ENCODE peak calls at places on chromosomes 2 and 18, in ten cellular contexts. One of them, this sample, is unnamed.

GRCh38 chr2:46029332-46029811 is 267.8 kb upstream of the EPAS1 start:
- DNase-seq in sigmoid colon: no peak
- DNase-seq in IMR-90: peak; percentile 91
- DNase-seq in ovary: no peak
- DNase-seq in suprapubic skin: no peak
- DNase-seq in heart left ventricle: peak; percentile 65
- DNase-seq in transverse colon: no peak
- DNase-seq in endothelial cell of umbilical vein: peak; percentile 96
- DNase-seq in breast epithelium: no peak
- DNase-seq in HCT116: no peak
- DNase-seq in this sample: no peak

GRCh38 chr18:29838556-29838955 is 1204.0 kb downstream of the DSC3 start:
- DNase-seq in sigmoid colon: no peak
- DNase-seq in IMR-90: no peak
- DNase-seq in ovary: no peak
- DNase-seq in suprapubic skin: no peak
- DNase-seq in heart left ventricle: no peak
- DNase-seq in transverse colon: no peak
- DNase-seq in endothelial cell of umbilical vein: no peak
- DNase-seq in breast epithelium: no peak
- DNase-seq in HCT116: no peak
- DNase-seq in this sample: no peak

GRCh38 chr2:150486539-150487484 is 655 bp downstream of the RND3 start:
- DNase-seq in sigmoid colon: peak; percentile 80
- DNase-seq in IMR-90: peak; percentile 24
- DNase-seq in ovary: peak; percentile 40
- DNase-seq in suprapubic skin: peak; percentile 70
- DNase-seq in heart left ventricle: peak; percentile 55
- DNase-seq in transverse colon: peak; percentile 54
- DNase-seq in endothelial cell of umbilical vein: peak; percentile 43
- DNase-seq in breast epithelium: peak; percentile 47
- DNase-seq in HCT116: no peak
- DNase-seq in this sample: peak; percentile 87

GRCh38 chr2:98465456-98466201 is 21.0 kb downstream of the INPP4A start:
- DNase-seq in sigmoid colon: peak; percentile 81
- DNase-seq in IMR-90: peak; percentile 42
- DNase-seq in ovary: peak; percentile 52
- DNase-seq in suprapubic skin: no peak
- DNase-seq in heart left ventricle: peak; percentile 84
- DNase-seq in transverse colon: peak; percentile 90
- DNase-seq in endothelial cell of umbilical vein: peak; percentile 92
- DNase-seq in breast epithelium: peak; percentile 45
- DNase-seq in HCT116: no peak
- DNase-seq in this sample: peak; percentile 91

GRCh38 chr18:51614033-51614432 is 416.6 kb upstream of the MEX3C start:
- DNase-seq in sigmoid colon: no peak
- DNase-seq in IMR-90: no peak
- DNase-seq in ovary: no peak
- DNase-seq in suprapubic skin: no peak
- DNase-seq in heart left ventricle: no peak
- DNase-seq in transverse colon: no peak
- DNase-seq in endothelial cell of umbilical vein: no peak
- DNase-seq in breast epithelium: peak; percentile 24
- DNase-seq in HCT116: no peak
- DNase-seq in this sample: no peak

GRCh38 chr2:230582851-230583283 is 129.8 kb upstream of the CAB39 start:
- DNase-seq in sigmoid colon: no peak
- DNase-seq in IMR-90: peak; percentile 21
- DNase-seq in ovary: no peak
- DNase-seq in suprapubic skin: no peak
- DNase-seq in heart left ventricle: no peak
- DNase-seq in transverse colon: no peak
- DNase-seq in endothelial cell of umbilical vein: peak; percentile 37
- DNase-seq in breast epithelium: no peak
- DNase-seq in HCT116: no peak
- DNase-seq in this sample: no peak

GRCh38 chr18:30486856-30487255 is 555.7 kb downstream of the DSC3 start:
- DNase-seq in sigmoid colon: no peak
- DNase-seq in IMR-90: no peak
- DNase-seq in ovary: no peak
- DNase-seq in suprapubic skin: no peak
- DNase-seq in heart left ventricle: no peak
- DNase-seq in transverse colon: no peak
- DNase-seq in endothelial cell of umbilical vein: no peak
- DNase-seq in breast epithelium: no peak
- DNase-seq in HCT116: no peak
- DNase-seq in this sample: no peak

GRCh38 chr2:45368792-45369191 is 242.3 kb downstream of the SRBD1 start:
- DNase-seq in sigmoid colon: no peak
- DNase-seq in IMR-90: no peak
- DNase-seq in ovary: no peak
- DNase-seq in suprapubic skin: no peak
- DNase-seq in heart left ventricle: no peak
- DNase-seq in transverse colon: no peak
- DNase-seq in endothelial cell of umbilical vein: no peak
- DNase-seq in breast epithelium: no peak
- DNase-seq in HCT116: no peak
- DNase-seq in this sample: no peak

GRCh38 chr2:240178564-240178963 is 38.1 kb upstream of the OTOS start:
- DNase-seq in sigmoid colon: peak; percentile 19
- DNase-seq in IMR-90: no peak
- DNase-seq in ovary: no peak
- DNase-seq in suprapubic skin: no peak
- DNase-seq in heart left ventricle: no peak
- DNase-seq in transverse colon: no peak
- DNase-seq in endothelial cell of umbilical vein: no peak
- DNase-seq in breast epithelium: no peak
- DNase-seq in HCT116: no peak
- DNase-seq in this sample: no peak

GRCh38 chr2:206353685-206354084 is 79.2 kb downstream of the ZDBF2 start:
- DNase-seq in sigmoid colon: no peak
- DNase-seq in IMR-90: no peak
- DNase-seq in ovary: no peak
- DNase-seq in suprapubic skin: no peak
- DNase-seq in heart left ventricle: no peak
- DNase-seq in transverse colon: no peak
- DNase-seq in endothelial cell of umbilical vein: no peak
- DNase-seq in breast epithelium: no peak
- DNase-seq in HCT116: peak; percentile 8
- DNase-seq in this sample: no peak

GRCh38 chr2:234952270-234953115 is 676 bp downstream of the SH3BP4 start:
- DNase-seq in sigmoid colon: peak; percentile 63
- DNase-seq in IMR-90: no peak
- DNase-seq in ovary: peak; percentile 58
- DNase-seq in suprapubic skin: no peak
- DNase-seq in heart left ventricle: no peak
- DNase-seq in transverse colon: peak; percentile 39
- DNase-seq in endothelial cell of umbilical vein: peak; percentile 21
- DNase-seq in breast epithelium: no peak
- DNase-seq in HCT116: no peak
- DNase-seq in this sample: peak; percentile 86
- TF ChIP-seq POLR2A in sigmoid colon: no peak
- TF ChIP-seq POLR2A in IMR-90: no peak
- TF ChIP-seq POLR2A in ovary: no peak
- TF ChIP-seq POLR2A in suprapubic skin: no peak
- TF ChIP-seq POLR2A in heart left ventricle: no peak
- TF ChIP-seq POLR2A in transverse colon: no peak
- TF ChIP-seq POLR2A in endothelial cell of umbilical vein: no peak
- TF ChIP-seq POLR2A in breast epithelium: no peak
- TF ChIP-seq POLR2A in HCT116: no peak
- TF ChIP-seq POLR2A in this sample: no peak

DNA sequence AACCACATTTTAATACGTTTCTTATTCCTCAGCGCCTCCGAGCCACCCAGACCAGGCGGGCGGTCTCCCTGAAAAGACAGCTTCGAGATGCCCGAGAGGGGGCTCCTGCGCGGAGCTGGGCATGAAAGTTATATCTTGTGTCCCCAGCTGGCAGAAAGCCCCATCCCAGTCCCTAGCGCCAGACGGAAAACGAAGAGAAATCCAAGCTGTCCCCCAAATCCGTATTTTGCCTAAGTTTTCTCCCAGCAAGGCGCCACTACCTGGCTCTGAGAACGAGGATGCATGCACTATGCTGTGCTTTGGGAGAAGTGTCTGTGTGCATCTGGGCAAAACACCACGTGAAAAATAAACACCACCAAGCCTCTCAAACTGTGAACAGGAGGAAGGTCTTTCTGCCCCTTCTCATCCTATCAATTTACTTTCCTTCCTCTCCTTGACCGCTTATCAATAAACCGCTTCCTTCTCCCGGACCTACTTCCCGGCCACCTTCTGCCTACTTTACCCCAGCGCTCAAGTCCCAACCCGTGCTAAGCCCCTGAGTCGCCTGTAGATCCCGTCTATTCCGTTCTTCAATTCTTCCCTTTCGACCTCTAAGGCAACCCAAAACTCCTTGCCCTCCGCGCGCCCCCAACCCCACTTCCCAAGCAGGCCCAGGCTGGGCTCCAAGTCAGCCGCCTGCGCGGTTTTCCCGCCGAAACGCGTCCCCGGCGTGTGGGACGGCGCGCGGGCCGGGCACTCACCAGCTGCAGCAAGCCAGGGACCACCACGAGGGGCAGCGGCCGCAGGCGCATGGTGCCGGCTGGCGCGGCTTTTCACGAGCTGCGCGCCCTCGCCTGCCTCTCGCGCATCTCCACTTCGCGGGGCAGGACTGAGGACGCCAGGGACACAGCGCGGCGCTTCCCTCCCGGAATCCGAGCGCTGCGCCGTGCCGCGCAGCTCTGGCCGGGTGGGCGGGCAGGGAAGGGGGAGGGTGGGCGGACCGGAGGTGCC is at the start of gene NXPH2:
- DNase-seq in sigmoid colon: no peak
- DNase-seq in IMR-90: no peak
- DNase-seq in ovary: peak; percentile 45
- DNase-seq in suprapubic skin: no peak
- DNase-seq in heart left ventricle: no peak
- DNase-seq in transverse colon: no peak
- DNase-seq in endothelial cell of umbilical vein: no peak
- DNase-seq in breast epithelium: no peak
- DNase-seq in HCT116: no peak
- DNase-seq in this sample: no peak
- TF ChIP-seq CTCF in sigmoid colon: no peak
- TF ChIP-seq CTCF in IMR-90: no peak
- TF ChIP-seq CTCF in ovary: no peak
- TF ChIP-seq CTCF in suprapubic skin: no peak
- TF ChIP-seq CTCF in heart left ventricle: no peak
- TF ChIP-seq CTCF in transverse colon: no peak
- TF ChIP-seq CTCF in endothelial cell of umbilical vein: no peak
- TF ChIP-seq CTCF in breast epithelium: no peak
- TF ChIP-seq CTCF in HCT116: no peak
- TF ChIP-seq CTCF in this sample: no peak

DNA sequence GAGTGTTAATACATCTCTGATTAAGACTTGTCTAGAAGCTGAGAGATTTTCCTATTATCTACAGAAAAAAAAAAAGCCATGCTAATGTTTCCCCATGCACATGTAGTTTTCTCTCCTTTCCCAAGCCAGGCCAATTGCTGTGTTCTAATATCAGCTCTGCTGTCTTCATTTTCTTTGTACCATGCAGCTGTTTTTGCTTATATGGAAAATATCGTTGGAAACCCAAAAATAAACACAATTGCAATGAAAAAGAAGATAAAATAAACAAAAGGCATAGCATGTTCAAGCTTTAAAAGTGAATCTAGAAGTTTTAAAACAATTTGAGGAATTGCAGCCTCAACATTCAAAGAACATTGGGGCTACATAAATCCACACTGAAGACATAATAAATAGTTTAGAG is 817.4 kb upstream of the ACVR2A start:
- DNase-seq in sigmoid colon: no peak
- DNase-seq in IMR-90: no peak
- DNase-seq in ovary: no peak
- DNase-seq in suprapubic skin: no peak
- DNase-seq in heart left ventricle: no peak
- DNase-seq in transverse colon: no peak
- DNase-seq in endothelial cell of umbilical vein: no peak
- DNase-seq in breast epithelium: no peak
- DNase-seq in HCT116: no peak
- DNase-seq in this sample: no peak
- H3K4me3 ChIP-seq in sigmoid colon: no peak overlapping the region
- H3K4me3 ChIP-seq in IMR-90: no peak overlapping the region
- H3K4me3 ChIP-seq in ovary: no peak overlapping the region
- H3K4me3 ChIP-seq in suprapubic skin: no peak overlapping the region
- H3K4me3 ChIP-seq in heart left ventricle: no peak overlapping the region
- H3K4me3 ChIP-seq in transverse colon: no peak overlapping the region
- H3K4me3 ChIP-seq in endothelial cell of umbilical vein: no peak overlapping the region
- H3K4me3 ChIP-seq in breast epithelium: no peak overlapping the region
- H3K4me3 ChIP-seq in HCT116: no peak overlapping the region
- H3K4me3 ChIP-seq in this sample: no peak overlapping the region

DNA sequence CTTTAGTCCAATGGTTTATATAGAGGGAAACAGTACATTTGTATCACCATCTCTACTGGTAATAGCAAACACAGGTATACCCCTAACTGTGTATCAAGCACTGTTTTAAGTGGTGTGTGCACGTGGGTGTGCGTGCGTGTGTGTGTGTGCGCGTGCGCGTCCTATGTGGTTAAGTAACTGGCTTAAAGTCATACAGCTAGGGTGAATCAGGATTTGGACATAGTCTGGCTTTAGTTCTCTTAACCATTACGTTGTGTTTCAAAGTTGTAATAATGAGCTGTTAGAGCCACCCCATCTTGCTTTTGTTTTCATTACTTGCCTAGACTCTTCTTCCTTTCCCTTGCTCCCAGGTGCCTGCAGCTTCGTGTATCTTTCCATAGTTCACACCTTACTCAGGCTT is 2.1 kb downstream of the HADHB start:
- DNase-seq in sigmoid colon: no peak
- DNase-seq in IMR-90: peak; percentile 67
- DNase-seq in ovary: no peak
- DNase-seq in suprapubic skin: no peak
- DNase-seq in heart left ventricle: no peak
- DNase-seq in transverse colon: no peak
- DNase-seq in endothelial cell of umbilical vein: no peak
- DNase-seq in breast epithelium: no peak
- DNase-seq in HCT116: no peak
- DNase-seq in this sample: no peak
- TF ChIP-seq POLR2A in sigmoid colon: no peak
- TF ChIP-seq POLR2A in IMR-90: no peak
- TF ChIP-seq POLR2A in ovary: no peak
- TF ChIP-seq POLR2A in suprapubic skin: no peak
- TF ChIP-seq POLR2A in heart left ventricle: no peak
- TF ChIP-seq POLR2A in transverse colon: no peak
- TF ChIP-seq POLR2A in endothelial cell of umbilical vein: no peak
- TF ChIP-seq POLR2A in breast epithelium: no peak
- TF ChIP-seq POLR2A in HCT116: no peak
- TF ChIP-seq POLR2A in this sample: no peak

DNA sequence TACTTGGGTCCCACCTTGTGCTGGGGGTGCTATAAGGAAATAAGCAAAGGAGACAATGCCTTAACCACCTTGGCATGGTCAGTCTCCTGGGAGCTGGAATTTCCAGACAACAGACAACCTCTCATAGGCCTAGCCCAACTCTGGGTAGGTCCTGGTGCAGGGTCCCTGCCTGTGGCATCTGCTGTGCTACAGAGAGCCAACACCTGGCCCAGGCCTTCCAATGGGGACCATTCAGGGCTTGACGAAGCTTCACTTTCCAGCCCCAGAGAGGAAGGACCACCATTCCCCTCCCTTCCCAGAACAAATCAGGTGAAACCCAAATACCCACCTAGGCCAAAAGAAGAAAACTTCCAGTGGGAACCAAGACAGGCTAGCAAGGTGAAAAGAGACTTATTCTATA is 82.8 kb downstream of the SMAD7 start:
- DNase-seq in sigmoid colon: no peak
- DNase-seq in IMR-90: no peak
- DNase-seq in ovary: no peak
- DNase-seq in suprapubic skin: no peak
- DNase-seq in heart left ventricle: no peak
- DNase-seq in transverse colon: no peak
- DNase-seq in endothelial cell of umbilical vein: no peak
- DNase-seq in breast epithelium: no peak
- DNase-seq in HCT116: no peak
- DNase-seq in this sample: no peak
- TF ChIP-seq CTCF in sigmoid colon: no peak
- TF ChIP-seq CTCF in IMR-90: no peak
- TF ChIP-seq CTCF in ovary: no peak
- TF ChIP-seq CTCF in suprapubic skin: no peak
- TF ChIP-seq CTCF in heart left ventricle: no peak
- TF ChIP-seq CTCF in transverse colon: no peak
- TF ChIP-seq CTCF in endothelial cell of umbilical vein: no peak
- TF ChIP-seq CTCF in breast epithelium: no peak
- TF ChIP-seq CTCF in HCT116: no peak
- TF ChIP-seq CTCF in this sample: no peak

This sample was measured in lower leg skin.